ENCODE peak calls at places on chromosomes 16 and 17, in four cellular contexts. S, O, N and A are unnamed samples.

GRCh38 chr17:68718924-68719323 is 117.8 kb upstream of the FAM20A start:
- DNase-seq in S (no peak), O (no peak), N (no peak), A (no peak)

GRCh38 chr17:45432405-45433113 is at the start of gene ARHGAP27:
- DNase-seq in S (no peak), O (no peak), N (no peak), A (no peak)

GRCh38 chr16:86825631-86826030 is 247.3 kb downstream of the FOXL1 start:
- DNase-seq in S (no peak), O (no peak), N (no peak), A (no peak)

GRCh38 chr17:68491381-68491849 is 20.8 kb upstream of the PRKAR1A start:
- DNase-seq in S (no peak), O (no peak), N (no peak), A (no peak)

GRCh38 chr16:71670537-71670936 is 44.6 kb downstream of the MARVELD3 start:
- DNase-seq in S (no peak), O (no peak), N (no peak), A (no peak)

GRCh38 chr17:80464486-80464885 is 11.9 kb downstream of the NPTX1 start:
- DNase-seq in S (no peak), O (no peak), N (no peak), A (no peak)

GRCh38 chr17:18143044-18143936 is 34.7 kb downstream of the MYO15A start:
- DNase-seq in S (no peak), O (no peak), N (no peak), A (no peak)

GRCh38 chr17:43018932-43019331 is 3.3 kb downstream of the VAT1 start:
- DNase-seq in S (no peak), O (no peak), N (no peak), A (no peak)

GRCh38 chr16:51465026-51465425 is 314.0 kb upstream of the SALL1 start:
- DNase-seq in S (no peak), O (peak), N (no peak), A (no peak)

GRCh38 chr17:954431-955164 is 25.0 kb downstream of the NXN start:
- DNase-seq in S (no peak), O (peak), N (no peak), A (no peak)

GRCh38 chr17:43983515-43984411 is 20.7 kb upstream of the NAGS start:
- DNase-seq in S (no peak), O (no peak), N (peak), A (no peak)

GRCh38 chr17:53101706-53102105 is 721.0 kb upstream of the KIF2B start:
- DNase-seq in S (no peak), O (no peak), N (no peak), A (no peak)

GRCh38 chr16:56263711-56264608 is 72.7 kb downstream of the GNAO1 start:
- DNase-seq in S (no peak), O (no peak), N (no peak), A (peak)

GRCh38 chr17:10013360-10014112 is 108.5 kb upstream of the RCVRN start:
- DNase-seq in S (no peak), O (no peak), N (no peak), A (no peak)

GRCh38 chr17:4144411-4144747 is 1.4 kb downstream of the CYB5D2 start:
- DNase-seq in S (no peak), O (no peak), N (no peak), A (no peak)

GRCh38 chr16:1774456-1774795 is 1.5 kb upstream of the MRPS34 start:
- DNase-seq in S (no peak), O (no peak), N (no peak), A (no peak)

GRCh38 chr16:25135239-25135878 is 23.8 kb downstream of the LCMT1 start:
- DNase-seq in S (no peak), O (peak), N (no peak), A (no peak)

GRCh38 chr16:72324578-72324977 is 152.6 kb upstream of the PMFBP1 start:
- DNase-seq in S (no peak), O (no peak), N (no peak), A (no peak)

GRCh38 chr16:68473358-68474064 is 25.2 kb upstream of the SMPD3 start:
- DNase-seq in S (no peak), O (no peak), N (no peak), A (no peak)

GRCh38 chr17:49224198-49224996 is 6.2 kb downstream of the PHOSPHO1 start:
- DNase-seq in S (no peak), O (no peak), N (peak), A (no peak)

GRCh38 chr17:2982854-2983636 is 80.4 kb downstream of the OR1D5 start:
- DNase-seq in S (no peak), O (peak), N (no peak), A (peak)

GRCh38 chr17:34367486-34368270 is 4.6 kb upstream of the CCL1 start:
- DNase-seq in S (no peak), O (no peak), N (no peak), A (no peak)

GRCh38 chr16:303760-304505 is 21.0 kb downstream of the PDIA2 start:
- DNase-seq in S (no peak), O (no peak), N (no peak), A (no peak)

GRCh38 chr17:27616414-27616813 is 14.6 kb upstream of the LGALS9 start:
- DNase-seq in S (no peak), O (no peak), N (no peak), A (no peak)

GRCh38 chr17:1787301-1787902 is 25.5 kb downstream of the SERPINF1 start:
- DNase-seq in S (no peak), O (peak), N (no peak), A (no peak)

GRCh38 chr17:75610103-75610984 is 22.7 kb downstream of the MYO15B start:
- DNase-seq in S (no peak), O (peak), N (no peak), A (no peak)

GRCh38 chr17:69325518-69326301 is 1.2 kb downstream of the ABCA5 start:
- DNase-seq in S (no peak), O (no peak), N (no peak), A (no peak)

GRCh38 chr17:33444731-33445130 is 151.6 kb upstream of the ASIC2 start:
- DNase-seq in S (no peak), O (no peak), N (no peak), A (no peak)

GRCh38 chr17:74601944-74602572 is 10.0 kb upstream of the CD300LD start:
- DNase-seq in S (no peak), O (peak), N (no peak), A (no peak)

GRCh38 chr16:48681520-48681919 is 71.5 kb upstream of the N4BP1 start:
- DNase-seq in S (no peak), O (no peak), N (no peak), A (no peak)

GRCh38 chr17:1438593-1439083 is 17.4 kb downstream of the CRK start:
- DNase-seq in S (no peak), O (peak), N (no peak), A (no peak)

GRCh38 chr16:88804173-88804551 is 573 bp downstream of the CDT1 start:
- DNase-seq in S (no peak), O (no peak), N (no peak), A (no peak)